ENCODE peak calls at places on chromosomes 4 and X, in four cellular contexts. W is AG10803, Q is mucosa of descending colon, T is neural progenitor cell. N is an unnamed sample.
A peak's percentile ranks its signal among the peaks of the same experiment; 100 is the strongest.

GRCh38 chr4:160319221-160319867 is 1216.5 kb downstream of the RAPGEF2 start:
- DNase-seq in T (no peak), Q (no peak), W (no peak), N (no peak)

GRCh38 chrX:69153060-69153730 is 12.1 kb downstream of the PJA1 start:
- DNase-seq in Q (peak; percentile 17), W (peak; percentile 57), T (peak; percentile 87), N (peak; percentile 85)

GRCh38 chr4:75830906-75831305 is 71.3 kb downstream of the PPEF2 start:
- DNase-seq in W (peak; percentile 29), Q (no peak), T (no peak), N (peak; percentile 20)

GRCh38 chr4:39931441-39931901 is 46.2 kb downstream of the PDS5A start:
- DNase-seq in W (no peak), T (no peak), Q (peak; percentile 28), N (no peak)

GRCh38 chr4:7871356-7871755 is 68.3 kb downstream of the AFAP1 start:
- DNase-seq in T (no peak), W (no peak), Q (no peak), N (no peak)

GRCh38 chr4:1345905-1346780 is 865 bp upstream of the UVSSA start:
- DNase-seq in W (peak; percentile 53), T (peak; percentile 85), Q (peak; percentile 62), N (peak; percentile 66)

GRCh38 chrX:138711399-138712347 is at the start of gene FGF13:
- DNase-seq in W (no peak), T (peak; percentile 79), Q (no peak), N (no peak)

GRCh38 chrX:69539437-69539836 is 35.3 kb downstream of the NALF2 start:
- DNase-seq in W (no peak), Q (no peak), T (no peak), N (no peak)

GRCh38 chr4:177220376-177220775 is 89.3 kb upstream of the NEIL3 start:
- DNase-seq in W (peak; percentile 51), T (no peak), Q (no peak), N (no peak)

GRCh38 chr4:60562353-60562752 is 637.8 kb upstream of the ADGRL3 start:
- DNase-seq in Q (no peak), W (no peak), T (peak; percentile 16), N (no peak)

GRCh38 chr4:8230033-8230432 is 30.9 kb downstream of the SH3TC1 start:
- DNase-seq in T (no peak), Q (no peak), W (no peak), N (no peak)

GRCh38 chrX:30488092-30488491 is 89.5 kb downstream of the TASL start:
- DNase-seq in W (peak; percentile 11), T (peak; percentile 2), Q (no peak), N (peak; percentile 12)

GRCh38 chr4:8039290-8039689 is 99.6 kb upstream of the AFAP1 start:
- DNase-seq in Q (peak; percentile 57), W (no peak), T (peak; percentile 85), N (no peak)

GRCh38 chr4:8585721-8586161 is 5.5 kb downstream of the GPR78 start:
- DNase-seq in T (no peak), Q (no peak), W (no peak), N (no peak)

GRCh38 chrX:47172549-47172948 is 21.1 kb upstream of the UBA1 start:
- DNase-seq in T (no peak), Q (no peak), W (no peak), N (no peak)

GRCh38 chr4:5945171-5945570 is 52.3 kb upstream of the CRMP1 start:
- DNase-seq in T (no peak), W (no peak), Q (no peak), N (no peak)

GRCh38 chrX:56782791-56783449 is 53.9 kb downstream of the NBDY start:
- DNase-seq in T (no peak), W (no peak), Q (no peak), N (no peak)

GRCh38 chrX:17078031-17078730 is 131.7 kb downstream of the REPS2 start:
- DNase-seq in Q (no peak), W (peak; percentile 58), T (no peak), N (peak; percentile 15)

GRCh38 chr4:118410143-118410542 is 57.3 kb upstream of the PRSS12 start:
- DNase-seq in Q (no peak), T (no peak), W (peak; percentile 70), N (peak; percentile 22)

GRCh38 chr4:152961041-152961751 is 25.1 kb downstream of the FHDC1 start:
- DNase-seq in W (no peak), Q (no peak), T (no peak), N (no peak)

GRCh38 chr4:131001371-131001770 is 1905.4 kb downstream of the C4orf33 start:
- DNase-seq in W (no peak), Q (no peak), T (no peak), N (no peak)

GRCh38 chr4:169618986-169619385 is 1.4 kb upstream of the CLCN3 start:
- DNase-seq in Q (no peak), W (no peak), T (no peak), N (no peak)

GRCh38 chrX:55908685-55909212 is 191.2 kb downstream of the RRAGB start:
- DNase-seq in Q (peak; percentile 50), W (peak; percentile 3), T (peak; percentile 43), N (no peak)

GRCh38 chr4:153001626-153002025 is 65.5 kb downstream of the FHDC1 start:
- DNase-seq in T (peak; percentile 24), W (no peak), Q (no peak), N (no peak)

GRCh38 chr4:188989371-188989770 is 850.1 kb downstream of the TRIML1 start:
- DNase-seq in Q (no peak), W (no peak), T (no peak), N (no peak)

GRCh38 chrX:144732588-144732987 is 514.7 kb upstream of the SPANXN1 start:
- DNase-seq in T (no peak), Q (no peak), W (peak; percentile 13), N (peak; percentile 47)

GRCh38 chr4:80189956-80190671 is 7.2 kb upstream of the PRDM8 start:
- DNase-seq in T (peak; percentile 63), Q (no peak), W (peak; percentile 61), N (no peak)

GRCh38 chr4:180809439-180809838 is 1433.8 kb upstream of the TENM3 start:
- DNase-seq in T (no peak), Q (no peak), W (no peak), N (peak; percentile 12)

GRCh38 chr4:174314770-174315169 is 31.1 kb downstream of the CEP44 start:
- DNase-seq in Q (no peak), T (no peak), W (peak; percentile 37), N (peak; percentile 89)

GRCh38 chrX:150062292-150063137 is 124.2 kb upstream of the EOLA2 start:
- DNase-seq in W (peak; percentile 88), T (no peak), Q (peak; percentile 6), N (peak; percentile 71)

GRCh38 chr4:53055716-53056413 is 193.7 kb downstream of the RASL11B start:
- DNase-seq in Q (no peak), W (no peak), T (no peak), N (no peak)

GRCh38 chr4:151865327-151865726 is 104.5 kb upstream of the GATB start:
- DNase-seq in T (no peak), W (no peak), Q (peak; percentile 61), N (no peak)

GRCh38 chrX:32576885-32577284 is 634.5 kb downstream of the DMD start:
- DNase-seq in Q (no peak), W (no peak), T (no peak), N (no peak)

GRCh38 chr4:152734699-152735050 is 44.9 kb downstream of the TIGD4 start:
- DNase-seq in T (no peak), Q (no peak), W (no peak), N (no peak)

GRCh38 chr4:42655921-42656735 is 777 bp downstream of the ATP8A1 start:
- DNase-seq in T (peak; percentile 56), Q (peak; percentile 62), W (no peak), N (no peak)

GRCh38 chr4:6198768-6199343 is 1.5 kb downstream of the JAKMIP1 start:
- DNase-seq in W (no peak), T (peak; percentile 77), Q (no peak), N (peak; percentile 2)

GRCh38 chrX:38277802-38278201 is 49.5 kb downstream of the RPGR start:
- DNase-seq in W (no peak), Q (no peak), T (no peak), N (peak; percentile 30)

GRCh38 chrX:131762802-131763234 is 218.9 kb downstream of the OR13H1 start:
- DNase-seq in Q (no peak), T (no peak), W (peak; percentile 5), N (peak; percentile 86)

GRCh38 chr4:8010618-8011017 is 71.0 kb upstream of the AFAP1 start:
- DNase-seq in T (peak; percentile 71), Q (peak; percentile 67), W (peak; percentile 13), N (peak; percentile 20)

GRCh38 chrX:94401426-94401825 is 727.4 kb downstream of the FAM133A start:
- DNase-seq in W (no peak), Q (no peak), T (no peak), N (no peak)

GRCh38 chrX:135295238-135295943 is 13.9 kb upstream of the ETDC start:
- DNase-seq in T (peak; percentile 81), W (peak; percentile 3), Q (peak; percentile 23), N (peak; percentile 25)
- TF ChIP-seq CTCF in T (peak; percentile 35), W (no peak), Q (no peak), N (peak; percentile 32)

GRCh38 chrX:142994988-142995387 is 30.7 kb upstream of the SPANXN4 start:
- DNase-seq in W (no peak), Q (peak; percentile 3), T (no peak), N (no peak)
- H3K4me3 ChIP-seq in W (no peak overlapping the region), Q (no peak overlapping the region), T (no peak overlapping the region), N (no peak overlapping the region)

GRCh38 chr4:185305979-185306442 is 89.7 kb downstream of the LRP2BP start:
- DNase-seq in Q (no peak), W (peak; percentile 95), T (peak; percentile 92), N (peak; percentile 70)

GRCh38 chr4:185307136-185307950 is 88.4 kb downstream of the LRP2BP start:
- DNase-seq in W (no peak), T (peak; percentile 20), Q (no peak), N (no peak)

GRCh38 chr4:185304541-185304940 is 91.2 kb downstream of the LRP2BP start:
- DNase-seq in W (peak; percentile 33), Q (no peak), T (no peak), N (no peak)

GRCh38 chr4:185309770-185310169 is 86.0 kb downstream of the LRP2BP start:
- DNase-seq in T (no peak), Q (no peak), W (no peak), N (no peak)

DNA sequence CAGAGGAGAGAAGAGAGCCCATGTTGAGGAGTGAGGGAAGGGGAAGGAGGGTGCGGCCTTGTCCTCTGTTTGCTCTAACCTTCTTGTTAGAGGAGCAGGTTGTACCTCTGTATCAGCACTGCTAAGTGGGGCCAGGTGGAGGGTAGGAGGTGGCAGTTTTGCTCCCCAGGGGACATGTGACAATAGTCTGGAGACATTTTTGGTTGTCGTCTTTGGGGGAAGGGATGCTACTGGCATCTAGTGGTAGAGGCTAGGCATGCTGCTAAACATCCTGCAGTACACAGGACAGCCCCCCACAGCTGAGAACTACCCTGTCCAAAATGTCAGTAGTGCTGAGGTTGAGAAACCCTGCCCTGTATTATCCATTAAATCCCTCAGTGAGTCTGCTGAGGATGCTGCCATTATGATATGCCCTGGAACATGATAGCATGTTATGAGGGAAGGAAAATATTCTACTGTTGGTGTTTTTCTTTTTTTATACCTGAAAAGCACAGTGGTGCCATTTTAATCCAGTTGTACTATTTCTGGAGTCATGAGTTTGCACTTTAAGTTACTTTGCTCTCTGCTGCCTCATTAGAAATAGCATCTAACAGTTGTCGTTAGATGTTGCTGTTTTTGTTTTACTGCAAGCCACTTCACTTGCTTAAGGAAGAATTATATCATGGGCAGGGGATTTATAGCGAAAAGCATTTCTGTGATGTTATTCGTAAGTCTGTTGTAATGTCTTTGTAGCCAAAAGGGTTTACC is 90.6 kb downstream of the LRP2BP start:
- DNase-seq in W (no peak), T (peak; percentile 82), Q (peak; percentile 14), N (peak; percentile 28)
- TF ChIP-seq CTCF in W (peak; percentile 42), T (peak; percentile 70), Q (no peak), N (peak; percentile 62)

GRCh38 chr4:71772592-71772991 is 11.3 kb downstream of the GC start:
- DNase-seq in W (no peak), Q (no peak), T (no peak), N (no peak)
- H3K4me3 ChIP-seq in W (no peak overlapping the region), Q (no peak overlapping the region), T (no peak overlapping the region), N (no peak overlapping the region)